ENCODE peak calls at places on chromosomes 1 and 21, in eight cellular contexts. W is K562, A is fibroblast of lung, K is OCI-LY7, O is PC-3, X is mesenchymal stem cell, G is mesendoderm, Y is neural progenitor cell. U is an unnamed sample.

GRCh38 chr1:8989821-8990220 is 36.4 kb downstream of the SLC2A7 start:
- DNase-seq in X (peak), A (no peak), Y (no peak), K (no peak), W (no peak), G (peak), O (peak), U (no peak)

GRCh38 chr1:30974536-30974935 is 66.0 kb upstream of the SDC3 start:
- DNase-seq in X (no peak), Y (peak), A (no peak), K (no peak), G (no peak), O (no peak), W (no peak), U (no peak)

GRCh38 chr1:47894718-47895393 is 102.3 kb downstream of the TRABD2B start:
- DNase-seq in W (no peak), K (no peak), G (peak), O (peak), X (peak), Y (no peak), A (no peak), U (peak)

GRCh38 chr1:34975312-34975711 is 9.8 kb downstream of the TMEM35B start:
- DNase-seq in O (no peak), G (peak), Y (no peak), W (no peak), A (peak), X (no peak), K (no peak), U (no peak)

GRCh38 chr1:112706505-112707216 is at the start of gene RHOC:
- DNase-seq in K (peak), O (peak), W (peak), G (peak), X (peak), Y (peak), A (peak), U (no peak)

GRCh38 chr1:232423591-232423990 is 206.3 kb downstream of the SIPA1L2 start:
- DNase-seq in O (peak), G (no peak), A (no peak), K (no peak), Y (no peak), X (no peak), W (no peak), U (no peak)

GRCh38 chr1:222124602-222125001 is 382.7 kb upstream of the DUSP10 start:
- DNase-seq in G (peak), Y (peak), O (peak), X (no peak), W (no peak), K (no peak), A (no peak), U (no peak)

GRCh38 chr21:41065539-41065938 is 102.4 kb upstream of the BACE2 start:
- DNase-seq in K (no peak), X (no peak), A (peak), W (no peak), Y (no peak), G (peak), O (no peak), U (no peak)

GRCh38 chr1:242140871-242141270 is 142.0 kb upstream of the MAP1LC3C start:
- DNase-seq in A (no peak), X (no peak), W (no peak), O (no peak), Y (no peak), K (no peak), G (no peak), U (no peak)

GRCh38 chr1:6519935-6520621 is 28.6 kb upstream of the PLEKHG5 start:
- DNase-seq in Y (peak), O (no peak), W (no peak), G (peak), X (peak), A (peak), K (no peak), U (no peak)

GRCh38 chr1:54664364-54664763 is 22.8 kb downstream of the MROH7 start:
- DNase-seq in K (no peak), G (no peak), Y (no peak), O (no peak), W (no peak), X (no peak), A (no peak), U (no peak)

GRCh38 chr1:71223949-71224348 is 143.1 kb upstream of the ZRANB2 start:
- DNase-seq in K (no peak), W (no peak), G (no peak), O (no peak), Y (no peak), A (no peak), X (no peak), U (no peak)

GRCh38 chr1:193417945-193418744 is 231.7 kb upstream of the B3GALT2 start:
- DNase-seq in O (no peak), K (no peak), A (peak), W (no peak), Y (no peak), G (no peak), X (peak), U (no peak)

GRCh38 chr1:12415239-12415543 is 185.4 kb downstream of the VPS13D start:
- DNase-seq in X (peak), K (no peak), O (peak), W (no peak), A (peak), Y (no peak), G (no peak), U (peak)

GRCh38 chr1:6625579-6626149 is 996 bp downstream of the THAP3 start:
- DNase-seq in G (peak), Y (no peak), X (peak), O (peak), W (no peak), A (peak), K (peak), U (peak)

GRCh38 chr21:16082038-16082816 is 352.4 kb downstream of the USP25 start:
- DNase-seq in K (peak), G (no peak), A (no peak), Y (peak), W (no peak), X (peak), O (peak), U (no peak)

GRCh38 chr1:112397051-112397471 is 1.0 kb downstream of the CTTNBP2NL start:
- DNase-seq in A (no peak), K (peak), W (no peak), Y (no peak), O (peak), X (no peak), G (no peak), U (no peak)

GRCh38 chr21:26887241-26887640 is 42.0 kb upstream of the ADAMTS1 start:
- DNase-seq in O (peak), G (peak), W (no peak), X (no peak), K (no peak), A (peak), Y (no peak), U (no peak)

GRCh38 chr1:149993764-149994163 is 16.8 kb downstream of the OTUD7B start:
- DNase-seq in W (no peak), K (no peak), O (no peak), G (no peak), X (no peak), A (no peak), Y (no peak), U (no peak)

GRCh38 chr1:82317671-82318070 is 516.9 kb downstream of the ADGRL2 start:
- DNase-seq in O (peak), K (no peak), G (peak), X (peak), W (no peak), Y (no peak), A (peak), U (no peak)

GRCh38 chr1:92623187-92623778 is 136.6 kb upstream of the GFI1 start:
- DNase-seq in X (peak), G (no peak), K (peak), W (no peak), A (peak), O (peak), Y (no peak), U (peak)

GRCh38 chr1:44714944-44715571 is 15.9 kb downstream of the RNU5D-1 start:
- DNase-seq in Y (peak), A (peak), G (peak), O (peak), X (peak), K (peak), W (peak), U (peak)

GRCh38 chr1:63891211-63891610 is 117.4 kb downstream of the ROR1 start:
- DNase-seq in W (no peak), K (no peak), A (no peak), X (no peak), G (peak), O (no peak), Y (no peak), U (no peak)

GRCh38 chr1:45769261-45769932 is 18.9 kb upstream of the IPP start:
- DNase-seq in G (peak), W (peak), O (no peak), X (peak), A (peak), Y (peak), K (no peak), U (no peak)

GRCh38 chr1:177181631-177182291 is 11.0 kb downstream of the BRINP2 start:
- DNase-seq in A (peak), G (peak), X (peak), W (peak), O (peak), K (peak), Y (peak), U (peak)

GRCh38 chr1:208100906-208101305 is 143.3 kb downstream of the PLXNA2 start:
- DNase-seq in K (no peak), G (no peak), X (peak), W (no peak), O (no peak), A (peak), Y (no peak), U (no peak)

GRCh38 chr1:237042467-237042891 is 495 bp downstream of the RYR2 start:
- DNase-seq in X (no peak), W (no peak), K (no peak), Y (peak), G (no peak), A (peak), O (no peak), U (no peak)

GRCh38 chr21:27219068-27219467 is 252.2 kb upstream of the ADAMTS5 start:
- DNase-seq in Y (no peak), W (no peak), G (no peak), K (no peak), X (peak), O (peak), A (peak), U (no peak)

GRCh38 chr1:230222678-230223077 is 155.6 kb downstream of the GALNT2 start:
- DNase-seq in Y (no peak), O (peak), W (no peak), K (no peak), A (no peak), X (no peak), G (no peak), U (no peak)

GRCh38 chr1:184685116-184685515 is 69.5 kb downstream of the EDEM3 start:
- DNase-seq in W (no peak), O (no peak), G (no peak), A (no peak), K (peak), X (no peak), Y (no peak), U (no peak)

GRCh38 chr1:1165900-1166421 is 7.7 kb upstream of the TTLL10 start:
- DNase-seq in K (no peak), O (peak), W (peak), Y (no peak), G (no peak), X (no peak), A (no peak), U (no peak)

GRCh38 chr1:162676087-162676486 is 43.8 kb downstream of the DDR2 start:
- DNase-seq in Y (no peak), A (peak), X (peak), W (no peak), O (peak), K (no peak), G (no peak), U (peak)

GRCh38 chr1:243257189-243257588 is 1.3 kb downstream of the SDCCAG8 start:
- DNase-seq in K (no peak), Y (no peak), W (no peak), A (no peak), O (no peak), G (no peak), X (no peak), U (no peak)

GRCh38 chr1:36458910-36459309 is 5.3 kb downstream of the MRPS15 start:
- DNase-seq in K (no peak), X (no peak), Y (no peak), O (no peak), G (no peak), A (no peak), W (no peak), U (no peak)

GRCh38 chr21:41703857-41704501 is 62.9 kb downstream of the RIPK4 start:
- DNase-seq in X (no peak), O (peak), G (no peak), K (no peak), Y (no peak), A (no peak), W (no peak), U (no peak)

GRCh38 chr1:204348197-204348596 is 11.5 kb downstream of the PLEKHA6 start:
- DNase-seq in A (no peak), X (no peak), W (no peak), K (no peak), O (no peak), G (no peak), Y (no peak), U (no peak)

DNA sequence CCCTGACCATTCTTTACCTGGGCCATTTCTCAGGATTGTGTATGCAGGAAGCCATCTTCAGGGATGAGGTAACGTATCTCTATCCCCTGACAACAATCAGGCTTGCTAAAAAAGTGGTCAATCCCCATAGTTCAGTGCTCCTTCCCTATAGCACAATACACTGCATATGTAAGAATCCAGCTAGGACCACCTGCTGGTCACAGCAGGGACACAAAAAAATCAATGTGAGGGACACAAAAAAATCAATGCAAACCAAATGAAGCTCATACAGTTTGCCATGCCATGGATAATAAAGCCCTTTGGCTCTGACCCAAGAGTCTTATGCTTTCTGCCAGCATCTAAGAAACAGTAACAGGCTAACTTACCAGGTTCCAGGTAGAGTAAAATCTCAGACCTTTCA is 16.3 kb downstream of the ACBD6 start:
- DNase-seq in X (no peak), K (no peak), A (no peak), W (no peak), O (no peak), Y (peak), G (peak), U (no peak)
- H3K4me2 ChIP-seq in X (no peak), K (no peak), A (no peak), W (no peak), O (no peak), Y (no peak), G (no peak), U (no peak)

GRCh38 chr1:218524986-218525385 is 179.8 kb downstream of the TGFB2 start:
- DNase-seq in K (no peak), W (no peak), O (no peak), A (no peak), G (no peak), X (no peak), Y (no peak), U (no peak)
- H3K4me2 ChIP-seq in K (no peak), W (no peak), O (no peak), A (no peak), G (no peak), X (no peak), Y (peak), U (no peak)

GRCh38 chr1:16143005-16143565 is 12.8 kb downstream of the EPHA2 start:
- DNase-seq in O (no peak), K (no peak), A (no peak), W (no peak), G (no peak), Y (no peak), X (no peak), U (no peak)

GRCh38 chr1:16143566-16144324 is 12.1 kb downstream of the EPHA2 start:
- DNase-seq in O (peak), K (no peak), A (peak), X (no peak), W (peak), G (no peak), Y (no peak), U (peak)

GRCh38 chr1:16145030-16145987 is 10.6 kb downstream of the EPHA2 start:
- DNase-seq in X (peak), Y (peak), W (peak), G (peak), K (no peak), A (peak), O (peak), U (peak)

GRCh38 chr1:16145988-16146887 is 9.6 kb downstream of the EPHA2 start:
- DNase-seq in Y (peak), A (peak), G (peak), X (peak), O (peak), K (no peak), W (peak), U (peak)

GRCh38 chr1:16144325-16145029 is 11.4 kb downstream of the EPHA2 start:
- DNase-seq in W (peak), O (no peak), X (no peak), Y (no peak), K (no peak), A (no peak), G (no peak), U (peak)
- H3K4me2 ChIP-seq in W (peak), O (peak), X (peak), Y (peak), K (no peak), A (peak), G (no peak), U (peak)

GRCh38 chr1:24018611-24019580 is 38.8 kb upstream of the SRSF10 start:
- DNase-seq in W (peak), G (peak), X (peak), Y (peak), K (no peak), O (peak), A (peak), U (peak)
- H3K4me2 ChIP-seq in W (peak), G (no peak), X (peak), Y (no peak), K (no peak), O (peak), A (peak), U (peak)

DNA sequence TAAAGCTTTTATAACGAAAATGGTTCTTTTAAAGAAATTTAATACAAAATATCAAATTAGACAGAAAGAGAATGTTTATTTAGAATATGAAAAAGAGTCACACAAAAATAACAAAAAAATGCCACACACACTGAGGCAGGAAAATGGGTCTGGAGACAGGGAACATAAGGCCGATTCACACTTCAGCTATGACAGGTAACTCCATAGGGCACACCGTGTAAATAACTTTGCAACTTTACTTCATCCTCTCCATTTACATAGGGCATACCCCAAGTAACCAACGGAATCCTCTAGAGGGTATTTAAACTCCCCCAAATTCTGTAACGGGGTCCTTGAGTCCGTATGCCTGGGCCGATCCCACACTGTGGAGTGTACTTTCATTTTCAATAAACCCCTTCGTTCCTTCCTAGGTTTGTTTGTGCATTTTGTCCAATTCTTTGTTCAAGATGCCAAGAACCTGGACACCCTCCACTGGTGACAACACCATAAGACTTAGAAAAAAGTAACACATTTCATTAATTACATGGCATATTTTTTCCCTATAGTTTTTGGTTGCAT is 23.1 kb upstream of the PTGS2 start:
- DNase-seq in W (no peak), A (no peak), Y (no peak), K (no peak), G (no peak), X (no peak), O (no peak), U (no peak)
- H3K4me2 ChIP-seq in W (no peak), A (peak), Y (no peak), K (no peak), G (no peak), X (no peak), O (no peak), U (peak)

DNA sequence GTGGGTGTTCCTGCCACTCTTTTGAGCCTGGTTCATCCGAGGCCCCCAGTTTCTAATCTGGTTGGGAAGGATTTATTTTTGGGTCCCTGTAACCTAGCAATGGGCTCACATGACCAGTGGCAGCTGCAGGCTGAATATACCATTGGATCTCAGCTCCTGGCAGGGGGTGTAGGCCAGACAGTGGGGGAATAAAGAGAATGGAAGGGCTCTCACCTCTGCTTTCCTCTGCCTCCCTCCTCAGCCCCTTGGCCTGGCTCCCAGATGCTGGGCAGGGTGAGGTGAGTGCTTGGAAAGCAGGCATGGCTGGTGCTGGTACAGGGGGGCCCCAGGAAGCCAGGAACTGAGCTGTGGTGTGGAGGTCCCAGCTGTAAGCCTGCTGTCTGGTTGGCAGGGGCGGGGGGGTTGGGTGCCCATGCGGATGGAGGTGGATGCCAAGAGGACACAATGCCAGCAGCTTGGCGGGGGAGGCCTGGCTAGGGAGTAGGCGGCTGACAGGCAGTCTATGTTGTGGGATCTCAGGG is 3.6 kb upstream of the GPR61 start:
- DNase-seq in Y (peak), A (no peak), X (no peak), O (no peak), W (no peak), K (no peak), G (peak), U (no peak)
- H3K4me2 ChIP-seq in Y (peak), A (no peak), X (no peak), O (no peak), W (no peak), K (no peak), G (no peak), U (no peak)

GRCh38 chr1:205476648-205477047 is 20.8 kb upstream of the BLACAT1 start:
- DNase-seq in O (no peak), G (no peak), Y (no peak), K (no peak), A (no peak), W (no peak), X (no peak), U (no peak)

GRCh38 chr1:205475855-205476254 is 20.0 kb upstream of the BLACAT1 start:
- DNase-seq in O (no peak), X (no peak), Y (no peak), G (no peak), K (no peak), A (no peak), W (no peak), U (no peak)

GRCh38 chr1:205477759-205478247 is 22.0 kb upstream of the BLACAT1 start:
- DNase-seq in A (peak), X (no peak), W (no peak), O (peak), K (no peak), Y (no peak), G (no peak), U (peak)

GRCh38 chr1:205474571-205474970 is 18.7 kb upstream of the BLACAT1 start:
- DNase-seq in X (no peak), G (no peak), W (no peak), Y (no peak), A (no peak), O (no peak), K (no peak), U (no peak)

GRCh38 chr1:205477121-205477758 is 21.4 kb upstream of the BLACAT1 start:
- DNase-seq in A (no peak), Y (no peak), G (peak), O (no peak), K (no peak), X (no peak), W (no peak), U (no peak)
- H3K4me2 ChIP-seq in A (no peak), Y (no peak), G (no peak), O (peak), K (no peak), X (no peak), W (no peak), U (peak)

GRCh38 chr1:202831906-202832305 is 21.2 kb downstream of the PCAT6 start:
- DNase-seq in X (no peak), K (no peak), A (no peak), Y (no peak), W (no peak), O (no peak), G (no peak), U (no peak)
- H3K4me2 ChIP-seq in X (no peak), K (no peak), A (no peak), Y (no peak), W (no peak), O (no peak), G (no peak), U (no peak)